ENCODE peak calls at places on chromosomes 16 and 17, in ten cellular contexts. I, K, S, G, F, J, E, T, X and O are unnamed samples.

GRCh38 chr17:51995797-51996403 is 162.6 kb downstream of the CA10 start:
- DNase-seq in I (peak; percentile 3), K (no peak), S (no peak), G (no peak), F (no peak), J (no peak), E (no peak), T (no peak), X (no peak), O (no peak)

GRCh38 chr16:3170440-3171180 is 17.4 kb upstream of the OR1F1 start:
- DNase-seq in I (peak; percentile 87), K (no peak), S (peak; percentile 65), G (peak; percentile 77), F (no peak), J (no peak), E (no peak), T (no peak), X (no peak), O (no peak)

GRCh38 chr17:73369126-73369525 is 57.3 kb upstream of the CDC42EP4 start:
- DNase-seq in I (no peak), K (no peak), S (no peak), G (no peak), F (no peak), J (no peak), E (no peak), T (peak; percentile 31), X (no peak), O (no peak)

GRCh38 chr16:11726008-11726407 is 16.6 kb downstream of the TXNDC11 start:
- DNase-seq in I (no peak), K (peak; percentile 73), S (no peak), G (no peak), F (no peak), J (no peak), E (no peak), T (peak; percentile 68), X (no peak), O (no peak)

GRCh38 chr17:2721603-2722002 is 10.0 kb upstream of the CLUH start:
- DNase-seq in I (no peak), K (no peak), S (no peak), G (no peak), F (no peak), J (no peak), E (no peak), T (no peak), X (no peak), O (no peak)

GRCh38 chr17:1977583-1978395 is 47.3 kb downstream of the RTN4RL1 start:
- DNase-seq in I (peak; percentile 94), K (no peak), S (no peak), G (peak; percentile 81), F (no peak), J (no peak), E (no peak), T (no peak), X (no peak), O (no peak)

GRCh38 chr17:58231644-58232043 is 6.7 kb upstream of the LPO start:
- DNase-seq in I (no peak), K (no peak), S (no peak), G (no peak), F (no peak), J (no peak), E (no peak), T (no peak), X (no peak), O (no peak)

GRCh38 chr17:19744492-19744891 is 3.6 kb downstream of the ALDH3A1 start:
- DNase-seq in I (no peak), K (no peak), S (no peak), G (peak; percentile 69), F (no peak), J (no peak), E (no peak), T (no peak), X (no peak), O (no peak)

GRCh38 chr17:50347087-50347893 is 1.4 kb downstream of the XYLT2 start:
- DNase-seq in I (peak; percentile 75), K (no peak), S (peak; percentile 62), G (peak; percentile 57), F (no peak), J (no peak), E (no peak), T (no peak), X (no peak), O (no peak)

GRCh38 chr17:32769846-32770245 is 107.1 kb downstream of the MYO1D start:
- DNase-seq in I (peak; percentile 46), K (no peak), S (no peak), G (no peak), F (no peak), J (no peak), E (no peak), T (no peak), X (no peak), O (no peak)

GRCh38 chr17:43774304-43775250 is 4.2 kb downstream of the DUSP3 start:
- DNase-seq in I (no peak), K (no peak), S (no peak), G (no peak), F (no peak), J (no peak), E (no peak), T (no peak), X (no peak), O (no peak)

GRCh38 chr16:10345629-10346028 is 40.2 kb upstream of the ATF7IP2 start:
- DNase-seq in I (no peak), K (no peak), S (no peak), G (no peak), F (no peak), J (no peak), E (no peak), T (no peak), X (no peak), O (no peak)

GRCh38 chr17:61310611-61311010 is 89.0 kb upstream of the TBX2 start:
- DNase-seq in I (no peak), K (no peak), S (no peak), G (no peak), F (no peak), J (no peak), E (no peak), T (no peak), X (no peak), O (no peak)

GRCh38 chr17:61313515-61314326 is 85.9 kb upstream of the TBX2 start:
- DNase-seq in I (no peak), K (no peak), S (no peak), G (no peak), F (no peak), J (no peak), E (no peak), T (no peak), X (no peak), O (no peak)

GRCh38 chr17:61314368-61315078 is 85.1 kb upstream of the TBX2 start:
- DNase-seq in I (no peak), K (peak; percentile 71), S (no peak), G (no peak), F (no peak), J (no peak), E (no peak), T (peak; percentile 58), X (no peak), O (no peak)

GRCh38 chr17:61309857-61310256 is 89.8 kb upstream of the TBX2 start:
- DNase-seq in I (no peak), K (no peak), S (no peak), G (no peak), F (no peak), J (no peak), E (no peak), T (no peak), X (no peak), O (no peak)

GRCh38 chr17:61312406-61313295 is 87.0 kb upstream of the TBX2 start:
- DNase-seq in I (no peak), K (no peak), S (no peak), G (no peak), F (no peak), J (no peak), E (no peak), T (no peak), X (no peak), O (no peak)
- TF ChIP-seq POLR2AphosphoS5 in I (no peak), K (no peak), S (no peak), G (no peak), F (no peak), J (no peak), E (no peak), T (no peak), X (no peak), O (no peak)

GRCh38 chr17:900336-900735 is 79.2 kb downstream of the NXN start:
- DNase-seq in I (no peak), K (no peak), S (no peak), G (no peak), F (no peak), J (no peak), E (no peak), T (no peak), X (no peak), O (no peak)
- TF ChIP-seq POLR2AphosphoS5 in I (no peak), K (peak; percentile 46), S (no peak), G (no peak), F (no peak), J (no peak), E (no peak), T (no peak), X (no peak), O (no peak)

GRCh38 chr17:75652341-75652740 is 14.6 kb downstream of the RECQL5 start:
- DNase-seq in I (no peak), K (no peak), S (peak; percentile 39), G (no peak), F (no peak), J (no peak), E (no peak), T (no peak), X (no peak), O (no peak)
- TF ChIP-seq POLR2AphosphoS5 in I (no peak), K (no peak), S (no peak), G (no peak), F (no peak), J (no peak), E (no peak), T (no peak), X (no peak), O (no peak)

GRCh38 chr17:35986643-35987042 is at the start of gene CCL14:
- DNase-seq in I (no peak), K (no peak), S (no peak), G (no peak), F (no peak), J (no peak), E (no peak), T (no peak), X (no peak), O (no peak)
- TF ChIP-seq POLR2AphosphoS5 in I (no peak), K (no peak), S (no peak), G (no peak), F (no peak), J (no peak), E (no peak), T (no peak), X (no peak), O (no peak)

GRCh38 chr17:57091186-57091618 is 6.2 kb downstream of the AKAP1 start:
- DNase-seq in I (no peak), K (peak; percentile 69), S (peak; percentile 89), G (no peak), F (no peak), J (no peak), E (no peak), T (peak; percentile 75), X (no peak), O (no peak)
- TF ChIP-seq POLR2AphosphoS5 in I (no peak), K (peak; percentile 41), S (peak; percentile 76), G (no peak), F (no peak), J (peak; percentile 48), E (no peak), T (no peak), X (no peak), O (no peak)